ENCODE peak calls at places on chromosomes 12 and 14, in eight cellular contexts. G, C, T, L, X, E, W and F are unnamed samples.

GRCh38 chr12:82529096-82529495 is 157.6 kb upstream of the TMTC2 start:
- DNase-seq in G (no peak), C (no peak), T (no peak), L (no peak), X (no peak), E (no peak), W (no peak), F (no peak)

GRCh38 chr12:32235251-32235650 is 128.6 kb downstream of the BICD1 start:
- DNase-seq in G (no peak), C (no peak), T (no peak), L (no peak), X (no peak), E (no peak), W (no peak), F (no peak)

GRCh38 chr12:80807640-80808288 is 91.1 kb downstream of the MYF5 start:
- DNase-seq in G (no peak), C (no peak), T (no peak), L (no peak), X (no peak), E (no peak), W (no peak), F (no peak)

GRCh38 chr12:128323526-128323925 is 56.6 kb downstream of the TMEM132C start:
- DNase-seq in G (no peak), C (no peak), T (no peak), L (no peak), X (no peak), E (no peak), W (no peak), F (no peak)

GRCh38 chr12:126588586-126589249 is 1523.5 kb downstream of the AACS start:
- DNase-seq in G (no peak), C (no peak), T (no peak), L (no peak), X (no peak), E (no peak), W (no peak), F (no peak)

GRCh38 chr12:42590324-42590934 is 883 bp upstream of the PRICKLE1 start:
- DNase-seq in G (peak), C (no peak), T (no peak), L (peak), X (peak), E (no peak), W (peak), F (no peak)

GRCh38 chr12:50101663-50102062 is 2.1 kb upstream of the GPD1 start:
- DNase-seq in G (peak), C (no peak), T (no peak), L (no peak), X (no peak), E (no peak), W (no peak), F (no peak)

GRCh38 chr12:104985206-104985605 is 910 bp upstream of the NOPCHAP1 start:
- DNase-seq in G (no peak), C (no peak), T (no peak), L (no peak), X (no peak), E (no peak), W (no peak), F (no peak)

GRCh38 chr14:30214014-30214413 is 286.4 kb upstream of the PRKD1 start:
- DNase-seq in G (peak), C (no peak), T (no peak), L (no peak), X (no peak), E (no peak), W (no peak), F (no peak)

GRCh38 chr12:80445083-80445482 is 1.0 kb downstream of the PTPRQ start:
- DNase-seq in G (peak), C (no peak), T (no peak), L (no peak), X (no peak), E (no peak), W (no peak), F (no peak)

GRCh38 chr14:104037903-104038302 is 47.6 kb upstream of the ASPG start:
- DNase-seq in G (peak), C (no peak), T (no peak), L (no peak), X (no peak), E (no peak), W (no peak), F (no peak)

GRCh38 chr14:75254381-75254821 is 24.2 kb upstream of the FOS start:
- DNase-seq in G (no peak), C (no peak), T (peak), L (peak), X (peak), E (no peak), W (peak), F (no peak)

GRCh38 chr14:104973215-104974145 is 4.7 kb downstream of the AHNAK2 start:
- DNase-seq in G (peak), C (no peak), T (peak), L (peak), X (peak), E (no peak), W (peak), F (peak)

GRCh38 chr12:91023326-91024004 is 18.7 kb upstream of the EPYC start:
- DNase-seq in G (peak), C (no peak), T (no peak), L (no peak), X (no peak), E (no peak), W (no peak), F (no peak)

GRCh38 chr12:91017511-91018263 is 12.9 kb upstream of the EPYC start:
- DNase-seq in G (peak), C (no peak), T (no peak), L (peak), X (no peak), E (no peak), W (no peak), F (no peak)

GRCh38 chr12:91019455-91019854 is 14.7 kb upstream of the EPYC start:
- DNase-seq in G (no peak), C (no peak), T (no peak), L (no peak), X (no peak), E (no peak), W (no peak), F (no peak)

GRCh38 chr12:91017043-91017442 is 12.3 kb upstream of the EPYC start:
- DNase-seq in G (no peak), C (no peak), T (no peak), L (no peak), X (no peak), E (no peak), W (no peak), F (no peak)

GRCh38 chr12:91021076-91021475 is 16.3 kb upstream of the EPYC start:
- DNase-seq in G (no peak), C (no peak), T (no peak), L (no peak), X (no peak), E (no peak), W (no peak), F (no peak)
- H3K27ac ChIP-seq in G (no peak), C (no peak), T (no peak), L (no peak), X (no peak), E (no peak), W (no peak), F (no peak)

GRCh38 chr14:56341766-56342418 is 223.7 kb downstream of the PELI2 start:
- DNase-seq in G (peak), C (no peak), T (no peak), L (no peak), X (no peak), E (no peak), W (no peak), F (no peak)
- H3K27ac ChIP-seq in G (no peak), C (no peak), T (no peak), L (peak), X (peak), E (no peak), W (no peak), F (no peak)

GRCh38 chr14:91127924-91128323 is 14.1 kb downstream of the DGLUCY start:
- DNase-seq in G (no peak), C (no peak), T (no peak), L (no peak), X (no peak), E (no peak), W (no peak), F (no peak)
- H3K27ac ChIP-seq in G (no peak), C (no peak), T (peak), L (no peak), X (peak), E (no peak), W (no peak), F (no peak)

GRCh38 chr12:11810962-11811361 is 161.5 kb downstream of the ETV6 start:
- DNase-seq in G (no peak), C (no peak), T (no peak), L (no peak), X (no peak), E (no peak), W (no peak), F (no peak)
- H3K27ac ChIP-seq in G (peak), C (no peak), T (peak), L (peak), X (peak), E (no peak), W (no peak), F (no peak)

DNA sequence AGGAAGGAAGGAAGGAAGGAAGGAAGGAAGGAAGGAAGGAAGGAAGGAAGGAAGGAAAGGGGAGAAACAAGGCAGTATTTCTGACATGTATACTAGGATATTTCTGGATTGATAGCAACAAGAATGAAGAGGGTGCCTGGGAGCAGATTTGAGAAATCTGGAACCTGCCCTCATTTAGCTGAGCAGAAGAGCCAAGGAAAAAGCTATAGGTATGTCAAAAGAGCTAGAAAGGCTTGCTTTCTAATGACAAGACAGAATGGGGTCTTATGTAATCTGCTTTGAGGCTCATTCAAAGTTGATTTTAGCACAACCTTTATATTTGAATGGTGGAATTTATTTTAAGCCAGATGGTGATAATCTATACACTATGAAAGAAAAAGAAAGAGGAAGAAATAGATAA is 76.5 kb upstream of the FLRT2 start:
- DNase-seq in G (no peak), C (no peak), T (no peak), L (no peak), X (no peak), E (no peak), W (no peak), F (no peak)
- H3K27ac ChIP-seq in G (no peak), C (no peak), T (no peak), L (no peak), X (no peak), E (no peak), W (no peak), F (no peak)

GRCh38 chr12:41509655-41510054 is 321.5 kb downstream of the PDZRN4 start:
- DNase-seq in G (no peak), C (no peak), T (no peak), L (no peak), X (no peak), E (no peak), W (no peak), F (no peak)

GRCh38 chr12:41510470-41510869 is 322.4 kb downstream of the PDZRN4 start:
- DNase-seq in G (no peak), C (no peak), T (no peak), L (no peak), X (no peak), E (no peak), W (no peak), F (no peak)

GRCh38 chr12:41507286-41507685 is 319.2 kb downstream of the PDZRN4 start:
- DNase-seq in G (no peak), C (no peak), T (no peak), L (no peak), X (no peak), E (no peak), W (no peak), F (no peak)

GRCh38 chr12:41505001-41505400 is 316.9 kb downstream of the PDZRN4 start:
- DNase-seq in G (no peak), C (no peak), T (no peak), L (no peak), X (no peak), E (no peak), W (no peak), F (no peak)
- H3K27ac ChIP-seq in G (no peak), C (no peak), T (no peak), L (no peak), X (no peak), E (no peak), W (no peak), F (no peak)

GRCh38 chr12:25959069-25959961 is 833 bp downstream of the RASSF8 start:
- DNase-seq in G (peak), C (no peak), T (peak), L (peak), X (peak), E (no peak), W (peak), F (no peak)

GRCh38 chr12:25960176-25960575 is 1.7 kb downstream of the RASSF8 start:
- DNase-seq in G (peak), C (no peak), T (no peak), L (peak), X (no peak), E (no peak), W (no peak), F (no peak)

GRCh38 chr12:25962932-25963525 is 4.5 kb downstream of the RASSF8 start:
- DNase-seq in G (peak), C (no peak), T (no peak), L (no peak), X (no peak), E (no peak), W (no peak), F (no peak)

GRCh38 chr12:25958254-25959068 is at the start of gene RASSF8:
- DNase-seq in G (peak), C (no peak), T (peak), L (peak), X (peak), E (no peak), W (peak), F (peak)

DNA sequence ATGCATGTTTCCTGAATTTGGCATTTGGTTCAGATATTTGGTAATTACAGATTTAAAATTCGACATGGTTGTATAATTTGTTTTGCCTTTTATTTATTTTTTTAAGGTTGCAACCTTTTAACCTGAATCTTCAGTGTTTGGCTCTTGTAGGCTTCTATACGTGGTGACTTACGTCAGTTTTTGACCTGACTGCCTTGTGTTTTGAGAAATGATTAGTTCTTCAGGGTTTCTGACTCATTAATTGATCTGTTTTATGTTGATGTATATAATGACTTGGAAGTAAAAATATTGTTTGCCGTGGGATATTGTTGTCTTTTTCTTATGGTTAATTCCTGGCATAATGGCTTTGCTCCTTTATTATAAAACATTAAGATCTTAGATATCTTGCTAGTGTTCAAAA is 2.4 kb downstream of the RASSF8 start:
- DNase-seq in G (no peak), C (no peak), T (no peak), L (no peak), X (no peak), E (no peak), W (no peak), F (no peak)
- H3K27ac ChIP-seq in G (no peak), C (no peak), T (no peak), L (no peak), X (peak), E (no peak), W (no peak), F (no peak)

GRCh38 chr12:48080821-48081220 is 25.1 kb downstream of the SENP1 start:
- DNase-seq in G (no peak), C (no peak), T (no peak), L (no peak), X (no peak), E (no peak), W (no peak), F (no peak)

GRCh38 chr12:48084066-48084465 is 21.8 kb downstream of the SENP1 start:
- DNase-seq in G (peak), C (no peak), T (no peak), L (no peak), X (no peak), E (no peak), W (no peak), F (no peak)

GRCh38 chr12:48084841-48085460 is 20.9 kb downstream of the SENP1 start:
- DNase-seq in G (no peak), C (no peak), T (no peak), L (no peak), X (no peak), E (no peak), W (no peak), F (no peak)

GRCh38 chr12:48086327-48086726 is 19.6 kb downstream of the SENP1 start:
- DNase-seq in G (no peak), C (no peak), T (no peak), L (no peak), X (no peak), E (no peak), W (no peak), F (no peak)
- H3K27ac ChIP-seq in G (no peak), C (no peak), T (no peak), L (no peak), X (no peak), E (no peak), W (no peak), F (no peak)

GRCh38 chr14:79011920-79012204 is 841.7 kb downstream of the NRXN3 start:
- DNase-seq in G (no peak), C (no peak), T (no peak), L (no peak), X (no peak), E (no peak), W (no peak), F (no peak)
- H3K27ac ChIP-seq in G (no peak), C (no peak), T (no peak), L (no peak), X (no peak), E (no peak), W (no peak), F (no peak)

DNA sequence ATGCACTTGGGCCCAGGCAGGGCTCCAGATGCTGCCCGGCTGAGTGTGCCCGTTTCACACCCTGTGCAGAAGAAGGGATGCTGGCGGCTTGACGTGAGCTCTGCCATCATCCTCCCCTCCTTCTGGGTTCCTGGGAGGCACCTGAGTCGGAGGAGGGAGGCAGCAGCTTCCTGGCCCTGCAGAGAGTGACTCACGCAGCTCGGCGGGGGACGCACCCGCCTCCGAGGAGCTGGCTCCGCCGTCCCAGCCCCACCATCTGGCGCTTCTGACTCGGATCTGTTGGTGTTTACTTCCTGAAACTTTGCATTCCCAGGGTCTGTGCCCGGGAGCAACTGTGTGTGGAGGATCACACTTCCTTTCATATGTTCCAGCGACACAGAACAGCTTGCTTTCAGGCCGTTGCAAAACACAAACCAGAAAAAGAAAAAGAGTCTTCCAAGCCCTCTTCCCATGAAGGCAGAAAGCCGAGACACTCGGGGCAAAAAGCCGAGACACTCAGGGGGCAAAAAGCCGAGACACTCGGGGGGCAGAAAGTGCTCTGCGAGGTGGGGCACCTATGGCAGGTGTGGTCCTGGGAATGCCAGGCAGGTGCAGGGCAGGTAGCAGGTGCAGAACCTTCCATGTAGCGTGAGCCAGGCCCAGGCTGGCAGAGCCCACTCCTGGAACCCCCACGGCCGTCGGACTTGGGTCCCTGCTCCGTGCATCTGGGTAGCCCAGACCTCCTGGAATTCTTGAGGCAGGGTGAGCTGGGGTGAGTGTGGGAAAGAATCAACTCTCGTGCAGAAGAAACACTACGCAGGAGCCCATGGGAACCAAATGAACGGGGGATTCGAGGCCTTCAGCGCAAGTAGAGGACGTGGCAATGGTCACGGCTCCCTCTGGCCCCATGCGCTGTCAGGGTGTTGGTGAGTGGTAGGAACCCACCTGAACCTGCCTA is 27.6 kb upstream of the GALNT9 start:
- DNase-seq in G (peak), C (no peak), T (no peak), L (no peak), X (peak), E (no peak), W (no peak), F (no peak)
- H3K27ac ChIP-seq in G (no peak), C (no peak), T (no peak), L (no peak), X (no peak), E (no peak), W (no peak), F (no peak)